ENCODE peak calls at places on chromosomes 13 and 19, in eight cellular contexts. X is fibroblast of lung; Y is left lung; J is Karpas-422; H is lower leg skin; N is brain microvascular endothelial cell; O is CD8-positive, alpha-beta memory T cell; M is cardiac fibroblast. E is an unnamed sample.

GRCh38 chr13:104163866-104164630 is 1097.8 kb upstream of the SLC10A2 start:
- DNase-seq in M (no peak), J (no peak), Y (no peak), O (no peak), H (no peak), X (no peak), N (no peak), E (no peak)

GRCh38 chr13:73335226-73335625 is 276.4 kb downstream of the KLF5 start:
- DNase-seq in M (peak), X (peak), H (no peak), J (no peak), O (no peak), Y (no peak), N (peak), E (peak)

GRCh38 chr19:18675779-18676178 is 7.7 kb upstream of the CRTC1 start:
- DNase-seq in J (peak), N (no peak), O (no peak), M (peak), Y (no peak), X (peak), H (no peak), E (no peak)

GRCh38 chr13:63586467-63586866 is 2170.8 kb upstream of the PCDH20 start:
- DNase-seq in N (no peak), X (no peak), J (no peak), Y (no peak), O (no peak), M (no peak), H (no peak), E (no peak)

GRCh38 chr13:105817011-105817410 is 718.5 kb downstream of the EFNB2 start:
- DNase-seq in X (no peak), H (no peak), J (no peak), Y (no peak), O (no peak), M (no peak), N (no peak), E (no peak)

GRCh38 chr13:110546933-110547332 is 14.6 kb downstream of the RAB20 start:
- DNase-seq in O (no peak), M (peak), X (peak), J (no peak), Y (peak), H (peak), N (peak), E (peak)

GRCh38 chr13:113786262-113786841 is 27.3 kb downstream of the TMEM255B start:
- DNase-seq in H (no peak), X (peak), M (peak), J (no peak), O (no peak), Y (no peak), N (peak), E (peak)

GRCh38 chr19:46714523-46715106 is 2.3 kb downstream of the PRKD2 start:
- DNase-seq in J (peak), N (no peak), O (peak), Y (no peak), H (no peak), M (no peak), X (no peak), E (no peak)

GRCh38 chr13:36343766-36344165 is 2.4 kb downstream of the SPART start:
- DNase-seq in Y (no peak), O (no peak), J (no peak), X (no peak), N (no peak), H (no peak), M (no peak), E (no peak)

GRCh38 chr19:19485161-19485997 is 30.0 kb downstream of the TSSK6 start:
- DNase-seq in X (peak), O (no peak), H (no peak), M (peak), Y (peak), N (peak), J (peak), E (peak)

GRCh38 chr13:50798923-50799322 is 44.6 kb downstream of the DLEU7 start:
- DNase-seq in Y (no peak), X (no peak), M (no peak), O (no peak), J (no peak), H (no peak), N (peak), E (peak)

GRCh38 chr19:48244289-48244688 is 11.4 kb downstream of the CARD8 start:
- DNase-seq in N (peak), Y (no peak), X (no peak), J (peak), H (no peak), O (peak), M (peak), E (no peak)

GRCh38 chr13:100089633-100090032 is 740 bp downstream of the PCCA start:
- DNase-seq in O (peak), H (no peak), N (no peak), J (no peak), Y (no peak), M (no peak), X (peak), E (peak)

GRCh38 chr19:10712754-10713153 is 5.1 kb upstream of the DNM2 start:
- DNase-seq in J (no peak), X (no peak), M (no peak), N (no peak), O (no peak), H (no peak), Y (no peak), E (no peak)

GRCh38 chr19:44111910-44112463 is 1.2 kb upstream of the ZNF225 start:
- DNase-seq in H (no peak), M (peak), X (peak), Y (no peak), O (no peak), N (peak), J (no peak), E (peak)

GRCh38 chr19:32489971-32490370 is 84.4 kb downstream of the DPY19L3 start:
- DNase-seq in H (no peak), X (peak), Y (no peak), M (no peak), J (no peak), O (no peak), N (no peak), E (no peak)

GRCh38 chr13:97275775-97276501 is 53.8 kb downstream of the MBNL2 start:
- DNase-seq in X (no peak), M (no peak), O (no peak), N (no peak), J (peak), H (no peak), Y (no peak), E (no peak)

GRCh38 chr13:97273341-97273831 is 51.3 kb downstream of the MBNL2 start:
- DNase-seq in N (no peak), X (no peak), O (no peak), M (no peak), H (no peak), Y (no peak), J (no peak), E (peak)

GRCh38 chr13:97274782-97275252 is 52.7 kb downstream of the MBNL2 start:
- DNase-seq in X (peak), J (no peak), N (no peak), O (no peak), H (no peak), Y (no peak), M (peak), E (peak)

GRCh38 chr13:97276862-97277269 is 54.7 kb downstream of the MBNL2 start:
- DNase-seq in N (no peak), J (no peak), X (peak), H (no peak), O (no peak), Y (no peak), M (peak), E (peak)

GRCh38 chr13:97275265-97275664 is 53.1 kb downstream of the MBNL2 start:
- DNase-seq in O (no peak), Y (no peak), M (peak), N (peak), H (no peak), J (no peak), X (peak), E (peak)
- H3K4me3 ChIP-seq in O (no peak), Y (no peak), M (no peak), N (no peak), H (no peak), J (no peak), X (peak), E (no peak)

GRCh38 chr13:33577037-33577436 is 240.9 kb upstream of the RFC3 start:
- DNase-seq in O (no peak), Y (no peak), J (no peak), N (no peak), H (no peak), X (peak), M (peak), E (peak)
- H3K4me3 ChIP-seq in O (no peak), Y (no peak), J (no peak), N (no peak), H (no peak), X (no peak), M (no peak), E (no peak)

GRCh38 chr19:2631213-2631821 is 71.2 kb downstream of the GNG7 start:
- DNase-seq in Y (no peak), X (peak), O (no peak), N (no peak), M (peak), J (peak), H (no peak), E (peak)

GRCh38 chr19:2636142-2636896 is 66.2 kb downstream of the GNG7 start:
- DNase-seq in H (no peak), O (no peak), M (no peak), Y (peak), J (no peak), N (no peak), X (no peak), E (no peak)

GRCh38 chr19:2634960-2635359 is 67.5 kb downstream of the GNG7 start:
- DNase-seq in O (no peak), Y (no peak), N (no peak), J (no peak), H (no peak), M (no peak), X (no peak), E (no peak)

GRCh38 chr19:2634228-2634951 is 68.1 kb downstream of the GNG7 start:
- DNase-seq in X (peak), H (no peak), M (peak), Y (peak), J (peak), O (no peak), N (no peak), E (peak)

GRCh38 chr19:2633693-2634075 is 68.8 kb downstream of the GNG7 start:
- DNase-seq in J (no peak), O (no peak), X (no peak), M (no peak), H (no peak), Y (peak), N (no peak), E (no peak)
- H3K4me3 ChIP-seq in J (peak), O (no peak), X (no peak), M (no peak), H (no peak), Y (peak), N (no peak), E (no peak)

GRCh38 chr19:39435499-39436349 is at the start of gene RPS16:
- DNase-seq in J (peak), X (peak), M (peak), H (peak), O (peak), Y (peak), N (peak), E (peak)

GRCh38 chr19:39434123-39435076 is 1.3 kb downstream of the RPS16 start:
- DNase-seq in J (no peak), Y (no peak), X (no peak), N (no peak), H (no peak), M (no peak), O (no peak), E (no peak)

GRCh38 chr19:39430675-39431593 is 4.8 kb downstream of the RPS16 start:
- DNase-seq in X (peak), J (peak), N (peak), M (peak), H (no peak), Y (no peak), O (peak), E (peak)

GRCh38 chr19:39432677-39433025 is 3.1 kb downstream of the RPS16 start:
- DNase-seq in N (no peak), Y (no peak), X (no peak), H (no peak), O (no peak), J (no peak), M (no peak), E (no peak)

DNA sequence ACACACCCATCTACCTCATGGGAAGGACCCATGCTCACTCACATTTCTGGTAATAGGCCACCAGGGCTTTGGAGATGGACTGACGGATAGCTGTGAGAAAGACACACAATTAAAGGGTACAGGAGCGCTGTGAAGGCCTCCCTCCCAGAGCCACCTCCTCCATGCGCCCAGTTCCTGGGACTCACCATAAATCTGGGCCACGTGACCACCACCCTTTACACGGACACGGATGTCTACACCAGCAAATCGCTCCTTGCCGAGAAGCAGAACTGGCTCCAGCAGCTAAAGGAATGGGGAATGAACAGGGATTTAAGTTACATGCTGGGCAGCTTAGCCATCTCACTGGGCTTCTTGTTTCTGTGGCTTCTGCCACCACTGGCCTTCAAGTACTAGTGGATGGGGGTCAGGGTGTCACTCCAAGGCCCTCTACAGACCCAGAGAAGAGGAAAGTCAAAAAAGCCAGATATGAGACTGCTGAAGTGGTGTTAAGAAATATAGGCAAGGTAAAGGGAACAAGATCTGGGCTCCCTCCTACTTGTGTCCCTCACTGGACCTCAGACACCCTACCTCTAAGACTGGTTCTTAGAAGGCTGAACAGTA is 2.2 kb downstream of the RPS16 start:
- DNase-seq in X (no peak), J (no peak), H (no peak), Y (no peak), M (no peak), N (no peak), O (no peak), E (no peak)
- H3K4me3 ChIP-seq in X (no peak), J (peak), H (no peak), Y (peak), M (no peak), N (peak), O (no peak), E (no peak)

GRCh38 chr19:13985771-13986347 is 20.3 kb downstream of the RFX1 start:
- DNase-seq in J (peak), Y (no peak), N (no peak), H (no peak), M (no peak), X (no peak), O (no peak), E (no peak)
- H3K4me3 ChIP-seq in J (peak), Y (no peak), N (no peak), H (no peak), M (no peak), X (no peak), O (peak), E (no peak)

GRCh38 chr19:6914321-6914720 is 26.9 kb downstream of the ADGRE1 start:
- DNase-seq in N (no peak), X (no peak), J (no peak), H (no peak), O (no peak), Y (no peak), M (no peak), E (no peak)

GRCh38 chr19:6906559-6906958 is 19.2 kb downstream of the ADGRE1 start:
- DNase-seq in O (no peak), Y (no peak), X (no peak), H (no peak), J (no peak), N (no peak), M (no peak), E (no peak)

GRCh38 chr19:6916952-6917351 is 29.6 kb downstream of the ADGRE1 start:
- DNase-seq in M (no peak), J (no peak), Y (no peak), N (no peak), H (no peak), O (no peak), X (no peak), E (no peak)

GRCh38 chr19:6911523-6911922 is 24.1 kb downstream of the ADGRE1 start:
- DNase-seq in H (no peak), Y (no peak), O (no peak), N (no peak), M (no peak), X (no peak), J (no peak), E (no peak)
- H3K4me3 ChIP-seq in H (no peak), Y (no peak), O (no peak), N (no peak), M (no peak), X (no peak), J (no peak), E (no peak)

GRCh38 chr13:44193731-44194130 is 179.9 kb upstream of the SERP2 start:
- DNase-seq in Y (no peak), J (no peak), N (no peak), H (no peak), M (no peak), X (no peak), O (no peak), E (no peak)

GRCh38 chr13:44189085-44189484 is 184.5 kb upstream of the SERP2 start:
- DNase-seq in J (no peak), O (no peak), X (no peak), H (no peak), Y (no peak), N (no peak), M (no peak), E (no peak)

GRCh38 chr13:44191504-44192171 is 182.0 kb upstream of the SERP2 start:
- DNase-seq in X (peak), H (peak), J (peak), O (peak), N (peak), Y (no peak), M (peak), E (peak)

GRCh38 chr13:44188257-44188656 is 185.4 kb upstream of the SERP2 start:
- DNase-seq in M (no peak), J (no peak), N (peak), O (no peak), Y (no peak), X (peak), H (no peak), E (peak)

DNA sequence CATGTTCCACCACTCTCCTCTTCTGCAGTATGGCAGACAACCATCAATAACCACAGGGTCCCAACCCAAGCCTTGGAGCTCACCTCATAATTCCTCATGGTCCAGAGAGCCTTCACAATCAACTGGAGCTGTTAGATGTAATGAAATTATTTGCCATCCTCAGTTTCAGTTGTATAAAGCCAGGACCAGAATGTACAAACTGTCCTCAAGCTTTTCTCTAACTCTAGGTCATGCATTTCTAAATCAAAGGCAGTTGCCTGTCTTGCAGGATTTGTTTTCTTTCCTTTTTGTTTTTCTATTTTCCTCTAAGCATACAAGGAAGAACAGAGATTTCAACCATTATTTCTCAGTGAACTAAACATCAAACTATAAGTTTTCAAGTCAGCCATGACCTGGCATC is 182.5 kb upstream of the SERP2 start:
- DNase-seq in J (no peak), H (no peak), M (no peak), Y (no peak), O (no peak), N (no peak), X (no peak), E (no peak)
- H3K4me3 ChIP-seq in J (no peak), H (no peak), M (no peak), Y (no peak), O (no peak), N (no peak), X (no peak), E (no peak)

DNA sequence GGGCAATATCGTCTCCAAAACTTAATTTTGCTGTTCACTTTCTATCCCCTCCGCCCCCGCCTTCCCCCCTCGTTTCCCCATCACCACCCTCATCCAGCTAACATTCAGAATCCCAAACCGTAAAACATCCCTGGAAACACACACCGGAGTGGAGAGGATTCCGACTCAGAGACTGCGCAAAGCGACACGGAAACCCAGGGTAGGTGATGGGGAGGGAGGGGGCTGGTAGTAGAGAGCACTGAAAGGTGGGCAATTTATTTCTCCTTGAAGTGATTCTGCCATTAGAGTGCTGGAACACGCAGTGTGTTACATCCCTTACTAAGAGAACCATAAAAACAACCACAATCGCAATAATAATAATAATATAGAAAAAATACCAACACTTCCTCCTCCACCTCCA is 1.5 kb downstream of the PCDH20 start:
- DNase-seq in H (no peak), M (no peak), N (no peak), O (no peak), Y (no peak), J (no peak), X (peak), E (no peak)
- H3K4me3 ChIP-seq in H (no peak), M (no peak), N (peak), O (no peak), Y (peak), J (no peak), X (no peak), E (no peak)

GRCh38 chr19:16355293-16356043 is 30.8 kb downstream of the KLF2 start:
- DNase-seq in M (peak), N (peak), O (no peak), X (no peak), J (no peak), Y (no peak), H (no peak), E (no peak)
- H3K4me3 ChIP-seq in M (peak), N (peak), O (no peak), X (no peak), J (no peak), Y (no peak), H (no peak), E (no peak)

GRCh38 chr19:1253514-1254080 is 5.2 kb downstream of the MIDN start:
- DNase-seq in X (no peak), J (no peak), H (peak), N (no peak), O (no peak), M (no peak), Y (no peak), E (no peak)

GRCh38 chr19:1254081-1254527 is 5.7 kb downstream of the MIDN start:
- DNase-seq in Y (no peak), J (no peak), M (no peak), N (no peak), X (no peak), H (no peak), O (no peak), E (no peak)

GRCh38 chr19:1256646-1257474 is 8.5 kb downstream of the MIDN start:
- DNase-seq in H (no peak), X (no peak), M (no peak), J (no peak), O (no peak), N (no peak), Y (no peak), E (no peak)

GRCh38 chr19:1254530-1255185 is 6.3 kb downstream of the MIDN start:
- DNase-seq in Y (no peak), H (no peak), O (no peak), N (no peak), M (no peak), X (no peak), J (no peak), E (no peak)

GRCh38 chr19:1255186-1256161 is 7.1 kb downstream of the MIDN start:
- DNase-seq in J (peak), Y (no peak), N (no peak), M (no peak), X (no peak), O (no peak), H (no peak), E (no peak)
- H3K4me3 ChIP-seq in J (no peak), Y (peak), N (no peak), M (no peak), X (no peak), O (no peak), H (no peak), E (no peak)